ENCODE peak calls at places on chromosomes 11 and 22, in eight cellular contexts. F is left ventricle myocardium inferior; G is heart left ventricle; B is retinal pigment epithelial cell; J is stimulated activated CD8-positive, alpha-beta memory T cell treated with anti-CD3 and anti-CD28 coated beads, Interleukin-15, amount 100 ng/mL, for 4 hours; I is activated CD8-positive, alpha-beta T cell treated with anti-CD3 and anti-CD28 coated beads for 36 hours; D is NCI-H510A treated with DMSO at 0.1 percent for 48 hours; C is stimulated activated CD4-positive, alpha-beta T cell treated with anti-CD3 and anti-CD28 coated beads, Interleukin-4, amount 100 ng/mL, for 48 hours. Q is an unnamed sample.

GRCh38 chr11:14906614-14907392 is 14.8 kb upstream of the CYP2R1 start:
- DNase-seq in C (no peak), I (peak), D (no peak), B (no peak), G (no peak), F (no peak), J (no peak), Q (no peak)

GRCh38 chr11:119179983-119180382 is 5.3 kb upstream of the NHERF4 start:
- DNase-seq in F (no peak), D (peak), I (no peak), B (no peak), G (no peak), C (no peak), J (no peak), Q (no peak)

GRCh38 chr11:132024587-132025295 is 654.3 kb downstream of the NTM start:
- DNase-seq in C (no peak), J (no peak), D (no peak), G (no peak), I (no peak), B (peak), F (no peak), Q (no peak)

GRCh38 chr22:24728790-24729637 is 45.5 kb downstream of the PIWIL3 start:
- DNase-seq in C (no peak), D (peak), B (no peak), I (no peak), F (peak), J (no peak), G (no peak), Q (peak)

GRCh38 chr11:111870887-111871692 is at the start of gene ALG9:
- DNase-seq in I (peak), G (peak), J (peak), F (peak), B (peak), C (peak), D (peak), Q (peak)

GRCh38 chr11:17163742-17164141 is 44.0 kb downstream of the PIK3C2A start:
- DNase-seq in I (no peak), B (no peak), C (no peak), D (no peak), J (no peak), F (no peak), G (no peak), Q (no peak)

GRCh38 chr11:44774131-44774530 is 47.4 kb downstream of the TSPAN18 start:
- DNase-seq in F (peak), I (no peak), D (no peak), C (no peak), B (no peak), G (peak), J (no peak), Q (peak)

GRCh38 chr11:3106736-3107524 is 49.7 kb upstream of the CARS1 start:
- DNase-seq in B (no peak), F (no peak), D (no peak), G (peak), I (no peak), J (no peak), C (no peak), Q (peak)

GRCh38 chr11:19380375-19380774 is 139.6 kb upstream of the E2F8 start:
- DNase-seq in F (no peak), J (no peak), D (no peak), I (no peak), B (no peak), C (no peak), G (no peak), Q (peak)

GRCh38 chr11:117172678-117173421 is 5.7 kb upstream of the SIDT2 start:
- DNase-seq in D (no peak), F (no peak), I (no peak), G (no peak), J (no peak), C (no peak), B (no peak), Q (no peak)

GRCh38 chr11:82326853-82327252 is 406.8 kb downstream of the FAM181B start:
- DNase-seq in D (no peak), G (no peak), I (no peak), C (no peak), J (no peak), F (no peak), B (no peak), Q (no peak)

GRCh38 chr11:111429066-111429506 is 50.0 kb upstream of the POU2AF1 start:
- DNase-seq in I (peak), D (peak), J (peak), F (peak), B (no peak), G (peak), C (peak), Q (no peak)

GRCh38 chr11:112786886-112787530 is 174.2 kb upstream of the NCAM1 start:
- DNase-seq in C (no peak), G (no peak), D (no peak), I (no peak), F (no peak), J (no peak), B (no peak), Q (no peak)

GRCh38 chr22:21941921-21942320 is 10.7 kb downstream of the PPM1F start:
- DNase-seq in B (no peak), G (no peak), C (no peak), I (no peak), D (no peak), J (no peak), F (no peak), Q (no peak)

GRCh38 chr22:42820075-42820763 is 36.9 kb downstream of the ARFGAP3 start:
- DNase-seq in G (no peak), J (no peak), I (no peak), D (no peak), C (no peak), F (no peak), B (no peak), Q (no peak)

GRCh38 chr22:37674951-37675929 is at the start of gene LGALS1:
- DNase-seq in I (peak), J (no peak), C (peak), F (peak), D (peak), B (peak), G (peak), Q (peak)

GRCh38 chr11:87879118-87879517 is 296.1 kb downstream of the RAB38 start:
- DNase-seq in C (no peak), I (no peak), B (no peak), G (no peak), J (no peak), F (no peak), D (no peak), Q (no peak)

GRCh38 chr22:21451545-21452520 is 15.4 kb upstream of the TMEM191C start:
- DNase-seq in F (no peak), J (no peak), B (no peak), I (no peak), C (no peak), D (no peak), G (no peak), Q (no peak)

GRCh38 chr22:28141614-28142013 is 222.6 kb upstream of the PITPNB start:
- DNase-seq in C (no peak), D (no peak), G (no peak), I (no peak), B (peak), F (no peak), J (no peak), Q (no peak)

GRCh38 chr22:24498826-24499225 is 3.7 kb downstream of the UPB1 start:
- DNase-seq in F (no peak), D (no peak), G (peak), C (no peak), B (no peak), I (no peak), J (no peak), Q (no peak)

GRCh38 chr22:43946391-43946680 is 8.9 kb upstream of the SAMM50 start:
- DNase-seq in C (no peak), B (no peak), I (no peak), G (no peak), J (no peak), F (no peak), D (no peak), Q (no peak)

GRCh38 chr22:11627436-11627797 is 3900.6 kb upstream of the OR11H1 start:
- DNase-seq in G (no peak), I (no peak), F (no peak), J (no peak), C (no peak), D (no peak), B (no peak), Q (no peak)

GRCh38 chr11:76823481-76824028 is 37.2 kb upstream of the ACER3 start:
- DNase-seq in G (peak), I (no peak), J (no peak), F (no peak), B (peak), C (no peak), D (no peak), Q (no peak)

GRCh38 chr11:58650496-58650895 is 28.0 kb downstream of the CNTF start:
- DNase-seq in J (no peak), B (no peak), G (no peak), F (no peak), C (no peak), D (no peak), I (no peak), Q (no peak)

GRCh38 chr11:44205358-44205757 is 104.6 kb downstream of the ALX4 start:
- DNase-seq in G (no peak), I (no peak), C (no peak), J (no peak), F (no peak), B (no peak), D (no peak), Q (no peak)

GRCh38 chr11:17734418-17734911 is at the start of gene KCNC1:
- DNase-seq in D (peak), B (no peak), J (no peak), C (no peak), G (no peak), I (no peak), F (no peak), Q (no peak)

GRCh38 chr22:22348127-22348814 is 103.7 kb downstream of the VPREB1 start:
- DNase-seq in B (no peak), G (no peak), I (no peak), D (no peak), J (no peak), F (no peak), C (no peak), Q (no peak)

GRCh38 chr11:76512851-76513653 is 68.2 kb downstream of the EMSY start:
- DNase-seq in D (no peak), I (no peak), C (no peak), G (no peak), B (peak), F (no peak), J (no peak), Q (no peak)